ENCODE peak calls at places on chromosome 5, in six cellular contexts. I is upper lobe of right lung, M is astrocyte of the spinal cord, Z is amniotic epithelial cell, N is GM19239, C is NCI-H1105 treated with DMSO at 0.1 percent for 48 hours. L is an unnamed sample.

GRCh38 chr5:177092178-177093081 is 5.7 kb downstream of the FGFR4 start:
- DNase-seq in N (no peak), C (no peak), I (no peak), M (no peak), Z (no peak), L (no peak)

GRCh38 chr5:157748740-157749461 is 5.4 kb downstream of the LSM11 start:
- DNase-seq in Z (peak), C (no peak), N (no peak), I (no peak), M (peak), L (no peak)

GRCh38 chr5:8057764-8058163 is 188.8 kb downstream of the MTRR start:
- DNase-seq in M (no peak), C (no peak), I (no peak), Z (no peak), N (no peak), L (no peak)

GRCh38 chr5:55750063-55750462 is 12.2 kb downstream of the DDX4 start:
- DNase-seq in I (no peak), N (no peak), Z (no peak), M (no peak), C (no peak), L (no peak)

GRCh38 chr5:160021818-160022446 is 13.0 kb downstream of the TTC1 start:
- DNase-seq in M (peak), C (peak), I (no peak), Z (peak), N (peak), L (no peak)

GRCh38 chr5:149372932-149373331 is 6.2 kb downstream of the IL17B start:
- DNase-seq in I (no peak), Z (no peak), C (no peak), M (no peak), N (no peak), L (no peak)

GRCh38 chr5:137099651-137100050 is 399.5 kb downstream of the SPOCK1 start:
- DNase-seq in M (no peak), I (no peak), N (no peak), C (no peak), Z (no peak), L (no peak)

GRCh38 chr5:105968961-105969360 is 1701.8 kb downstream of the EFNA5 start:
- DNase-seq in C (no peak), I (no peak), Z (peak), N (no peak), M (no peak), L (no peak)

GRCh38 chr5:177473461-177473991 is at the start of gene DBN1:
- DNase-seq in M (peak), Z (no peak), N (peak), I (peak), C (peak), L (no peak)

GRCh38 chr5:55575815-55576583 is 41.2 kb upstream of the PLPP1 start:
- DNase-seq in Z (peak), M (peak), I (no peak), N (no peak), C (no peak), L (no peak)

GRCh38 chr5:159331099-159331973 is 1.0 kb upstream of the IL12B start:
- DNase-seq in N (peak), Z (peak), I (peak), C (peak), M (peak), L (peak)

GRCh38 chr5:142686210-142686734 is 382 bp upstream of the FGF1 start:
- DNase-seq in I (no peak), C (no peak), Z (no peak), N (no peak), M (peak), L (peak)

GRCh38 chr5:13692172-13692571 is 252.3 kb downstream of the DNAH5 start:
- DNase-seq in I (no peak), N (no peak), Z (no peak), C (no peak), M (no peak), L (no peak)

GRCh38 chr5:170475269-170476000 is 28.4 kb upstream of the KCNIP1 start:
- DNase-seq in I (no peak), C (no peak), N (no peak), Z (no peak), M (peak), L (no peak)

GRCh38 chr5:10618311-10618710 is 54.4 kb downstream of the ANKRD33B start:
- DNase-seq in Z (no peak), C (no peak), M (no peak), N (no peak), I (no peak), L (no peak)

GRCh38 chr5:132369012-132369470 is 469 bp upstream of the SLC22A5 start:
- DNase-seq in I (no peak), Z (no peak), M (peak), C (peak), N (no peak), L (no peak)

GRCh38 chr5:135720191-135720590 is 114.3 kb upstream of the SLC25A48 start:
- DNase-seq in M (no peak), Z (no peak), C (no peak), N (no peak), I (no peak), L (no peak)

GRCh38 chr5:76691470-76692273 is 24.3 kb upstream of the F2R start:
- DNase-seq in M (peak), C (no peak), I (no peak), N (no peak), Z (peak), L (no peak)